ENCODE peak calls at places on chromosomes 4 and X, in six cellular contexts. T is IMR-90, E is breast epithelium, B is dorsolateral prefrontal cortex, N is astrocyte, P is left lung. F is an unnamed sample.

GRCh38 chr4:172666711-172667368 is 501.8 kb upstream of the GALNT7 start:
- DNase-seq in T (peak; percentile 22), E (no peak), B (no peak), N (no peak), P (no peak), F (no peak)

GRCh38 chrX:103817502-103817901 is 14.6 kb downstream of the RAB9B start:
- DNase-seq in T (peak; percentile 42), E (no peak), B (no peak), N (no peak), P (no peak), F (no peak)

GRCh38 chr4:24476209-24476781 is 108.1 kb downstream of the DHX15 start:
- DNase-seq in T (peak; percentile 18), E (no peak), B (no peak), N (peak; percentile 3), P (no peak), F (no peak)

GRCh38 chrX:9467181-9467580 is 2.3 kb downstream of the TBL1X start:
- DNase-seq in T (no peak), E (no peak), B (no peak), N (no peak), P (no peak), F (no peak)

GRCh38 chrX:153420851-153421599 is 9.8 kb downstream of the ZFP92 start:
- DNase-seq in T (no peak), E (peak; percentile 9), B (no peak), N (no peak), P (no peak), F (no peak)

GRCh38 chrX:130108647-130109428 is 1.5 kb downstream of the ELF4 start:
- DNase-seq in T (no peak), E (no peak), B (no peak), N (no peak), P (peak; percentile 80), F (no peak)

GRCh38 chr4:53991821-53992220 is 72.6 kb downstream of the CHIC2 start:
- DNase-seq in T (no peak), E (no peak), B (no peak), N (no peak), P (no peak), F (no peak)

GRCh38 chr4:107733431-107733925 is 13.4 kb upstream of the PAPSS1 start:
- DNase-seq in T (no peak), E (no peak), B (no peak), N (no peak), P (no peak), F (no peak)

GRCh38 chr4:77819409-77819835 is 254 bp upstream of the CNOT6L start:
- DNase-seq in T (no peak), E (no peak), B (no peak), N (no peak), P (peak; percentile 97), F (no peak)

GRCh38 chr4:25347473-25347872 is 29.6 kb upstream of the ANAPC4 start:
- DNase-seq in T (no peak), E (no peak), B (no peak), N (no peak), P (no peak), F (no peak)

GRCh38 chr4:108988514-108989195 is 225.8 kb upstream of the ETNPPL start:
- DNase-seq in T (peak; percentile 59), E (no peak), B (no peak), N (peak; percentile 10), P (no peak), F (no peak)

GRCh38 chr4:19924761-19925160 is 326.9 kb upstream of the SLIT2 start:
- DNase-seq in T (peak; percentile 17), E (no peak), B (no peak), N (peak; percentile 9), P (no peak), F (no peak)

GRCh38 chr4:60463846-60464502 is 736.2 kb upstream of the ADGRL3 start:
- DNase-seq in T (no peak), E (no peak), B (no peak), N (no peak), P (peak; percentile 17), F (no peak)

GRCh38 chr4:147370473-147370872 is 110.4 kb upstream of the EDNRA start:
- DNase-seq in T (peak; percentile 43), E (no peak), B (no peak), N (peak; percentile 77), P (no peak), F (no peak)

GRCh38 chrX:17595456-17596035 is 141.7 kb upstream of the SCML1 start:
- DNase-seq in T (peak; percentile 62), E (no peak), B (no peak), N (peak; percentile 88), P (no peak), F (no peak)

GRCh38 chr4:25951390-25951952 is 37.5 kb downstream of the SMIM20 start:
- DNase-seq in T (no peak), E (no peak), B (no peak), N (no peak), P (no peak), F (no peak)

GRCh38 chrX:109740076-109740809 is 7.2 kb upstream of the ACSL4 start:
- DNase-seq in T (peak; percentile 52), E (no peak), B (no peak), N (no peak), P (no peak), F (no peak)

GRCh38 chr4:108035691-108036090 is 46.0 kb downstream of the HADH start:
- DNase-seq in T (no peak), E (no peak), B (no peak), N (no peak), P (no peak), F (no peak)

GRCh38 chrX:51743179-51743957 is at the start of gene GSPT2:
- DNase-seq in T (peak; percentile 76), E (peak; percentile 53), B (peak; percentile 78), N (peak; percentile 67), P (peak; percentile 70), F (no peak)

GRCh38 chrX:149871940-149872339 is 9.0 kb upstream of the MAGEA8 start:
- DNase-seq in T (no peak), E (peak; percentile 62), B (no peak), N (peak; percentile 1), P (no peak), F (no peak)

GRCh38 chr4:114026447-114026846 is 47.0 kb upstream of the ARSJ start:
- DNase-seq in T (no peak), E (no peak), B (no peak), N (peak; percentile 25), P (no peak), F (no peak)

GRCh38 chr4:3217266-3217665 is 31.7 kb upstream of the MSANTD1 start:
- DNase-seq in T (no peak), E (no peak), B (peak; percentile 8), N (no peak), P (no peak), F (no peak)

GRCh38 chr4:122285285-122285684 is 93.5 kb upstream of the ADAD1 start:
- DNase-seq in T (peak; percentile 16), E (no peak), B (no peak), N (peak; percentile 9), P (no peak), F (no peak)

GRCh38 chr4:84939111-84939510 is 27.4 kb downstream of the WDFY3 start:
- DNase-seq in T (no peak), E (no peak), B (no peak), N (no peak), P (no peak), F (no peak)

GRCh38 chr4:119068529-119068962 is 67.1 kb upstream of the MYOZ2 start:
- DNase-seq in T (peak; percentile 32), E (no peak), B (no peak), N (no peak), P (no peak), F (no peak)

GRCh38 chr4:56976283-56976877 is 1.0 kb downstream of the NOA1 start:
- DNase-seq in T (no peak), E (no peak), B (no peak), N (no peak), P (no peak), F (no peak)

DNA sequence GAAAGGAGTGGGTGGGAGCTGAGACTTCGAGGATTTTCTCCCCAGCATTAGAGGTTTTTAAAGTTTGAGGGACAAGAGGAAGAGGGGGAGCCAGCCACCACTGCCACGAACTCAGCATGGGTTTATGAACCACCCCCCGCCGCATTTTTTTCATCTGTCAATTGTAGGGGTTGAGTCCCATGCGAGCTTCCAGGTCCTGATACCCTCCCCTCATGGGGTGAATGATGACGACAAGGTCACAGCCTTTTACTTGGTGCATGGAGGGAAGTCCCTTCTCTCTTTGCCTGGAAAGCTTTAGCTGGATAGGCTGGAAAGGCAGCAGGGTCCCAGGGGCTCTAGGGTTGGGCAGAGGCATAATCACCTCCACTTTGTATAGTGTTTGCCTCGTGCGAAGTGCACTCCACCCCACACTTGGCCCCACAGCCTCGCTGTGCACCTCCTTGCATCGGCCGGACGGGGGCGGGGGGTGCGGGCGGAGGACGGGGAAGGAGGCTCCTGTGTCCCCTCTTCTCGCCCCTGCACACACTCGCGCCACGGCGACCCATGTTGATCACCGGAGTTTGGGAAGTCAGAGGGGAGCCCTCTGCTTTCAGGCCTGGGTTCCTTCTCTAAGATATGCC is 3.7 kb upstream of the NKX1-1 start:
- DNase-seq in T (no peak), E (no peak), B (peak; percentile 26), N (no peak), P (peak; percentile 68), F (no peak)
- H3K27me3 ChIP-seq in T (peaks cover 63% of the 10 kb centered on the region), E (peaks cover 96% of the 10 kb centered on the region), B (peaks cover 91% of the 10 kb centered on the region), N (peaks cover 47% of the 10 kb centered on the region), P (peaks cover 100% of the 10 kb centered on the region), F (peaks cover 34% of the 10 kb centered on the region)

DNA sequence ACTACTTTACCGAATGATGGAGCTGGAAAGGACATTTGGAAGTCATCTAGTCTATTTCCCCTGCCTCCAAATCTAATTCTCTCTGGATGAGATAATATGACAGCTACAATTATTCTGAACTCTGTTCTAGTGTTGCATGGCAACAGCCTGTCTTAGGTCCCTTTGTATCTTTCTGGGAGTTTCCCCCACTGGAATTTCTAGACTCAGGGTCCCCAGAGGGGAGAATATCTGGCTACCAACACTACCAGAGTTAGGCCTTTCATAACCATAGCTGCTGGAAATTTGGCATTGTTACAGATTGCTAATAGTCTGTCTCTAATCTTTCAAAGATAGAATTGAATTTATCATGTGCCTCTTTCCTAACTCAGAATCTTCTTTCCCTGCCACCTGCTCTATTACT is 4.5 kb downstream of the MSN start:
- DNase-seq in T (no peak), E (no peak), B (no peak), N (no peak), P (no peak), F (no peak)
- H3K4me3 ChIP-seq in T (no peak overlapping the region), E (no peak overlapping the region), B (no peak overlapping the region), N (peak overlapping the region; percentile 45), P (no peak overlapping the region), F (peak overlapping the region; percentile 34)

DNA sequence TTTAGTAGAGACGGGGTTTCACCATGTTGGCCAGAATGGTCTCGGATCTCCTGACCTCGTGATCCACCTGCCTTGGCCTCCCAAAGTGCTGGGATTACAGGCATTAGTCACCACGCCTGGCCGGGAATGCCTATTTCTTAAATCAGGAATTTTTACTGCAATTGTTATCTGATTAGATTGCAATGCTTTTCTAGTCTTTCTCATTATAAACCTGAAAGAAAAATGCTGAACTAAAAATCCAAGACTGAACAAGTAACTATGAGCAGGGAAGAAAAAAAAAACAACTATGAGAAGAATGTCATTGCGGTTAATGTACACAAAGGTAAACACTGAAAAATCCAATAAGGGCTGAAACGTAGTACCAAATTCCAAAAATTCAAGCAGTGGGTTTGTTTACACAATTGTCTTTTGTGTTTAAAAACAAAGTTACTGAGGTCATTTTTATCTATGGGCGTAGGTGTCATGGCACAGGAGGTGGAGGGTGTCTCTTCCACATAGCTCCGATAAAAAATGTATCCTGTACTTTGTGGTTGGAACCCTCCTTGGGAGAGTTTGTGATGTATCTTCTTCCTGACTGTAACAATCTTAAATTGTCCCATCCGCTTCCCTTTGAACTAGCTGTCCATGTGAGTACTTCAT is 11.0 kb upstream of the TMEM156 start:
- DNase-seq in T (peak; percentile 75), E (no peak), B (no peak), N (peak; percentile 66), P (no peak), F (no peak)
- H3K27ac ChIP-seq in T (peak overlapping the region; percentile 87), E (peak overlapping the region; percentile 93), B (peak overlapping the region; percentile 95), N (peak overlapping the region; percentile 86), P (peak overlapping the region; percentile 92), F (peak overlapping the region; percentile 87)

GRCh38 chr4:13535118-13535517 is 9.2 kb downstream of the NKX3-2 start:
- DNase-seq in T (no peak), E (no peak), B (no peak), N (no peak), P (no peak), F (no peak)
- H3K27me3 ChIP-seq in T (peaks cover 96% of the 10 kb centered on the region), E (peaks cover 99% of the 10 kb centered on the region), B (peaks cover 100% of the 10 kb centered on the region), N (peaks cover 99% of the 10 kb centered on the region), P (peaks cover 100% of the 10 kb centered on the region), F (peaks cover 32% of the 10 kb centered on the region)